ENCODE peak calls at places on chromosomes 2 and 18, in seven cellular contexts. U, F, L, J, P, V and M are unnamed samples.

GRCh38 chr2:161415467-161416293 is 417 bp upstream of the TBR1 start:
- DNase-seq in U (no peak), L (no peak), F (no peak), P (no peak), V (no peak), J (no peak), M (no peak)

GRCh38 chr18:49238433-49239042 is 221.9 kb downstream of the DYM start:
- DNase-seq in F (no peak), P (no peak), L (peak; percentile 40), U (no peak), J (peak; percentile 48), V (peak; percentile 51), M (peak; percentile 48)

GRCh38 chr2:20722592-20722991 is 55.6 kb downstream of the GDF7 start:
- DNase-seq in J (no peak), U (no peak), P (no peak), V (no peak), L (no peak), F (no peak), M (no peak)

GRCh38 chr18:250685-251084 is 17.2 kb downstream of the THOC1 start:
- DNase-seq in L (no peak), J (peak; percentile 27), U (no peak), V (peak; percentile 70), P (no peak), F (no peak), M (peak; percentile 58)

GRCh38 chr2:241901018-241901380 is 31.5 kb downstream of the RTP5 start:
- DNase-seq in U (no peak), J (no peak), P (peak; percentile 55), V (no peak), F (no peak), L (no peak), M (no peak)

GRCh38 chr18:79577451-79578395 is 101.9 kb upstream of the CTDP1 start:
- DNase-seq in J (no peak), F (no peak), L (no peak), U (no peak), V (peak; percentile 49), P (peak; percentile 70), M (no peak)

GRCh38 chr2:119826370-119826961 is 66.7 kb downstream of the PTPN4 start:
- DNase-seq in U (peak; percentile 19), L (peak; percentile 54), V (peak; percentile 21), F (no peak), P (no peak), J (peak; percentile 51), M (peak; percentile 54)

GRCh38 chr2:38649176-38649728 is 16.7 kb upstream of the GALM start:
- DNase-seq in J (no peak), P (no peak), V (no peak), U (no peak), L (no peak), F (no peak), M (no peak)

GRCh38 chr2:27133905-27134780 is at the start of gene PREB:
- DNase-seq in L (peak; percentile 100), J (peak; percentile 96), P (peak; percentile 99), U (peak; percentile 79), V (peak; percentile 92), F (peak; percentile 95), M (peak; percentile 94)
- TF ChIP-seq CTCF in L (no peak), J (no peak), P (peak; percentile 23), U (peak; percentile 30), V (peak; percentile 48), F (peak; percentile 24), M (no peak)

GRCh38 chr18:62458346-62458745 is 64.5 kb upstream of the ZCCHC2 start:
- DNase-seq in F (no peak), J (no peak), P (no peak), U (no peak), L (no peak), V (no peak), M (no peak)

GRCh38 chr18:62458868-62459716 is 63.7 kb upstream of the ZCCHC2 start:
- DNase-seq in U (no peak), L (no peak), J (no peak), V (no peak), P (no peak), F (no peak), M (no peak)

GRCh38 chr18:62460851-62461300 is 61.9 kb upstream of the ZCCHC2 start:
- DNase-seq in U (no peak), V (no peak), P (no peak), F (no peak), L (no peak), J (peak; percentile 71), M (no peak)

GRCh38 chr18:62455222-62455621 is 67.6 kb upstream of the ZCCHC2 start:
- DNase-seq in P (no peak), F (no peak), U (no peak), L (no peak), J (no peak), V (no peak), M (no peak)

GRCh38 chr18:62457830-62458229 is 65.0 kb upstream of the ZCCHC2 start:
- DNase-seq in U (no peak), L (no peak), P (peak; percentile 16), F (no peak), J (no peak), V (no peak), M (no peak)
- TF ChIP-seq CTCF in U (peak; percentile 4), L (no peak), P (no peak), F (no peak), J (no peak), V (no peak), M (no peak)

DNA sequence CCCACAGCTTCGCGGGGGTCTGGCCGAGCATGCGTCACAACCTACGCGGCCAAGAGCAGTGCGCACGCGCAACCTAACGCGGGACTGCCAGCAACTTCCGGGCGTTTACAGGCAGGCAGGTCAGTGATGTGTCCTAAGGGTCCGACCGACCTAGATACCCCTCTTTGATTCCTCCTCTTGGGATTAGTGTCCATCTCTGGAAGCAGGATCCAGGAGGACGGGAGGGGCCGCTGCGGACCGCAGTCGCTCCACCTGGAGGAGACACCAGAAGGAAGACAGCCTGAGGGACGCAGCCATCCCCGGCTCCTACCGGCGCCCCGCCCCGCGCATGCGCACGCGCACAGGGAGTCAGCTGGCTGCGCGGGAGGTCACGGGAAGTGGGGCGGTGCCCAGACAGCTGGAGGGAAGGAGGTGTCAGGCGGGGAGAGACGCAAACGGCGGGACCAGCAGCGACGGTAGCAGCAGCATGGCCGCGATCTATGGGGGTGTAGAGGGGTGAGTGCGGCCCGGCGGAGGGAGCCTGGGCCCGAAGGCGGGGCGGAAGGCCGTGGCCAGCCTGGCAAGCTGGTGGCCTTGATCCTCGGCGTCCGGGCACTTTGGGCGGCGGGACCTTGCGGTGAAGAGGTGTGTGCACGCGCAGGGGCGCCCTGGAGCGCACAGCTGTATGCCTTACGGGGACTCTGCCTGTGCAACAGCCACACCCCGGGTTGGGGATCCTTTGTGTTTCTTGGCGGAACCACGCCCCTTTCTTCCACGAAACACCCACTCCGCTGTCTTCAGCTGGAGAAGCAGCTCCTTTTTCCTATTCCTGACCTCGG is at the start of gene NAGK:
- DNase-seq in P (peak; percentile 99), J (peak; percentile 95), V (peak; percentile 94), U (peak; percentile 81), L (peak; percentile 94), F (peak; percentile 92), M (peak; percentile 97)
- TF ChIP-seq CTCF in P (no peak), J (no peak), V (peak; percentile 1), U (no peak), L (no peak), F (peak; percentile 30), M (no peak)

DNA sequence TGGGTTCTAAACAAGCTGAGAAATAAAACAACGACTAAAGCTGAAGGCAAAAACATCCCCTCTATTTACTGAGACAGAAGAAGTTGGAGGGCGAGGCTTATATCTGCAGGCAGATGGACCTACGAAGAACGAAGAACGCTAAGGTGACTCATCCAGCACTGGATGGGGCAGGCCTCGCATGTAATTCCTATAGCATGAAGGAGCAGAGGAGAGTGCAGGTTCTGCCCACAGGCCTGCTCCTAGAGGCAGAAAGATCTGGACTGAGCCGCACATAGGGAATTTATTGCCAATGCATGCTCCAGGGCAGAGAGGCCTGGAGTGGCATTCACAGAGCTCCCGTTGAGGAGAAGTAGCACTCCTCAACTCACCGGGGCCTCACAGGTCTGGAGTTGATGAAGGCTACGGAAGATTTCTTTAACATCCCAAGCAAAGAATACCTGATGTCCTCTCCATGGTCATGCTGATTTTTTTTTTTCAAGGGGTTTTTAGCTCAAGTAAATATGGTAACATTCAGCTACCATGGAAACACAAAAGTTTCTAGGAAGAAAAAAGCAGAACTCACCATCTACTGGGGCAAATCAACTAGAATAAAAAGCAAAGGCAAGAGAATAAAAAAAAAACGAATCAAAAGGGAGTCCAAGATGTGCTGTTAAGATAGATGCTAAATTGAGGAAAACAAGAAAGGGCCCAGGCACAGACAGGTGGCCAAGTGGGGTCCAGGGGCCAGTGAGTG is 10.4 kb upstream of the METTL21A start:
- DNase-seq in V (peak; percentile 62), J (peak; percentile 81), F (no peak), L (no peak), U (no peak), P (no peak), M (peak; percentile 94)
- TF ChIP-seq CTCF in V (no peak), J (no peak), F (no peak), L (no peak), U (no peak), P (no peak), M (no peak)

DNA sequence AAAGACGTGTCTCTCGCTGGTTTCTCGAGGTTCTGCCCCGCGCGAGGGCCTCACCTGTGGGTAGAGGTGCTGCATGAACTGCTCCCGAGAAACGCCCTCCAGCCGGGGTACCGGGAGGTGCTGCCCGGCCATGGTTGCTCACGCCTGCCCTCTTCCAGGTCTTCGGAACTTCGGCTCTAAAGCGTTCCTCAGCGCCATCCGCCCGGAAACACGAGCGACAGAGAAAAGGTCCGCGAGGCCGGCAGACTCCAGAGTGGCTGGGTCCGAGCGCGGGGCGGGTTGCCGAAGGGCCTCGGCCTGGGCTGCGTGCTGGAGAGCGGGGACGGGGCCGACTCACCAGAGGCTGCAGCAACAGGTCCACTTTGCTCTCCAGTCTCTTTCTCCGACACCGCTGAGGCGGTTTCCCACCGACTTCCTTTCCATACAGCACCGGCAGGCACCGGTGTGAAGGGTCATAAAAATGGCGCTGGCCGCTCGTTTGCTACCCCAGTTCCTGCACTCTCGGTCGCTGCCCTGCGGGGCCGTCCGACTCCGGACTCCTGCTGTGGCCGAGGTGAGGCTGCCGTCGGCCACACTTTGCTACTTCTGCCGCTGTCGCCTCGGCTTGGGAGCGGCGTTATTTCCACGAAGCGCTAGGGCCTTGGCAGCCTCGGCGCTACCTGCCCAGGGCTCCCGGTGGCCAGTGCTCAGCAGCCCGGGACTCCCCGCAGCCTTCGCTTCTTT is at the start of the genes MAIP1 and TYW5:
- DNase-seq in L (peak; percentile 76), P (peak; percentile 93), F (peak; percentile 87), J (peak; percentile 87), U (no peak), V (peak; percentile 84), M (peak; percentile 87)
- TF ChIP-seq CTCF in L (no peak), P (peak; percentile 31), F (peak; percentile 55), J (no peak), U (no peak), V (peak; percentile 21), M (peak; percentile 29)

GRCh38 chr2:65626831-65627230 is 194.4 kb upstream of the SPRED2 start:
- DNase-seq in U (no peak), J (no peak), L (no peak), P (no peak), V (no peak), F (no peak), M (no peak)
- TF ChIP-seq CTCF in U (no peak), J (no peak), L (no peak), P (no peak), V (no peak), F (no peak), M (no peak)

GRCh38 chr2:165015052-165015642 is 59.8 kb upstream of the SLC38A11 start:
- DNase-seq in J (peak; percentile 73), P (peak; percentile 71), U (peak; percentile 53), V (peak; percentile 59), L (peak; percentile 85), F (peak; percentile 54), M (peak; percentile 80)
- TF ChIP-seq CTCF in J (peak; percentile 61), P (peak; percentile 92), U (peak; percentile 95), V (peak; percentile 82), L (peak; percentile 94), F (peak; percentile 86), M (peak; percentile 98)